ENCODE peak calls at places on chromosomes 12 and 14, in six cellular contexts. T is AG10803, Z is GM06990, C is Peyer's patch, M is tibial artery, Q is ovary. D is an unnamed sample.

GRCh38 chr12:105272814-105273416 is 36.9 kb upstream of the APPL2 start:
- DNase-seq in T (no peak), Z (no peak), C (no peak), M (no peak), Q (no peak), D (no peak)

GRCh38 chr12:82803201-82803600 is 116.5 kb downstream of the TMTC2 start:
- DNase-seq in T (no peak), Z (no peak), C (no peak), M (no peak), Q (no peak), D (no peak)

GRCh38 chr12:24759155-24759554 is 189.7 kb downstream of the BCAT1 start:
- DNase-seq in T (peak), Z (no peak), C (no peak), M (no peak), Q (no peak), D (no peak)

GRCh38 chr12:7403466-7403865 is 40.5 kb downstream of the CD163L1 start:
- DNase-seq in T (no peak), Z (no peak), C (no peak), M (no peak), Q (no peak), D (no peak)

GRCh38 chr14:85313801-85314207 is 216.1 kb upstream of the FLRT2 start:
- DNase-seq in T (peak), Z (no peak), C (no peak), M (no peak), Q (no peak), D (no peak)

GRCh38 chr14:49992901-49993335 is 100.0 kb downstream of the ARF6 start:
- DNase-seq in T (peak), Z (peak), C (no peak), M (no peak), Q (no peak), D (no peak)

GRCh38 chr12:11461433-11461832 is 66.1 kb upstream of the PRB2 start:
- DNase-seq in T (no peak), Z (no peak), C (no peak), M (no peak), Q (no peak), D (no peak)

GRCh38 chr14:98548071-98548686 is 723.8 kb downstream of the BCL11B start:
- DNase-seq in T (no peak), Z (no peak), C (no peak), M (no peak), Q (no peak), D (no peak)

GRCh38 chr14:49893309-49894213 is 679 bp downstream of the ARF6 start:
- DNase-seq in T (peak), Z (peak), C (peak), M (peak), Q (no peak), D (no peak)

GRCh38 chr14:89270439-89271227 is 146.4 kb downstream of the FOXN3 start:
- DNase-seq in T (no peak), Z (peak), C (peak), M (no peak), Q (no peak), D (no peak)

GRCh38 chr14:53391631-53392030 is 238.5 kb upstream of the DDHD1 start:
- DNase-seq in T (peak), Z (no peak), C (no peak), M (no peak), Q (no peak), D (no peak)

GRCh38 chr12:115341442-115341841 is 657.5 kb upstream of the TBX3 start:
- DNase-seq in T (peak), Z (no peak), C (peak), M (peak), Q (peak), D (no peak)

GRCh38 chr12:117832459-117833457 is 136.0 kb downstream of the KSR2 start:
- DNase-seq in T (peak), Z (no peak), C (no peak), M (no peak), Q (no peak), D (no peak)

GRCh38 chr12:102438047-102438822 is 42.1 kb downstream of the IGF1 start:
- DNase-seq in T (peak), Z (no peak), C (no peak), M (no peak), Q (no peak), D (no peak)

GRCh38 chr12:3622021-3622731 is 130.7 kb downstream of the CRACR2A start:
- DNase-seq in T (peak), Z (no peak), C (no peak), M (no peak), Q (no peak), D (no peak)

GRCh38 chr14:96362071-96362964 is 823 bp downstream of the ATG2B start:
- DNase-seq in T (peak), Z (peak), C (peak), M (peak), Q (no peak), D (peak)

GRCh38 chr14:68781161-68782021 is 11.5 kb downstream of the ZFP36L1 start:
- DNase-seq in T (no peak), Z (no peak), C (peak), M (peak), Q (peak), D (peak)

GRCh38 chr14:105878125-105878524 is 351.7 kb downstream of the TMEM121 start:
- DNase-seq in T (no peak), Z (no peak), C (peak), M (peak), Q (no peak), D (no peak)

GRCh38 chr12:124490584-124491305 is 76.7 kb downstream of the NCOR2 start:
- DNase-seq in T (no peak), Z (no peak), C (peak), M (peak), Q (no peak), D (no peak)

GRCh38 chr12:123713398-123714301 is 1.5 kb downstream of the ATP6V0A2 start:
- DNase-seq in T (peak), Z (peak), C (peak), M (no peak), Q (no peak), D (no peak)

GRCh38 chr14:91119556-91120311 is 5.9 kb downstream of the DGLUCY start:
- DNase-seq in T (peak), Z (no peak), C (peak), M (peak), Q (no peak), D (no peak)

GRCh38 chr14:92780444-92780843 is 13.7 kb upstream of the GOLGA5 start:
- DNase-seq in T (peak), Z (no peak), C (no peak), M (no peak), Q (no peak), D (peak)

GRCh38 chr12:130075497-130076076 is 86.7 kb upstream of the FZD10 start:
- DNase-seq in T (no peak), Z (no peak), C (no peak), M (no peak), Q (no peak), D (no peak)

GRCh38 chr12:20342111-20342510 is 26.2 kb upstream of the PDE3A start:
- DNase-seq in T (no peak), Z (no peak), C (no peak), M (no peak), Q (no peak), D (no peak)

GRCh38 chr12:33439587-33440011 is at the start of gene SYT10:
- DNase-seq in T (no peak), Z (peak), C (no peak), M (no peak), Q (peak), D (no peak)

GRCh38 chr12:110379201-110379600 is 24.3 kb downstream of the ANAPC7 start:
- DNase-seq in T (peak), Z (no peak), C (no peak), M (no peak), Q (no peak), D (no peak)

GRCh38 chr14:99936056-99936455 is 129.2 kb upstream of the EVL start:
- DNase-seq in T (peak), Z (no peak), C (no peak), M (no peak), Q (no peak), D (no peak)

GRCh38 chr12:77941396-77941795 is 110.7 kb downstream of the NAV3 start:
- DNase-seq in T (no peak), Z (no peak), C (no peak), M (no peak), Q (no peak), D (no peak)
- H3K4me3 ChIP-seq in T (peak), Z (no peak), C (no peak), M (no peak), Q (no peak), D (no peak)

GRCh38 chr14:104140213-104140462 is 1.8 kb downstream of the KIF26A start:
- DNase-seq in T (no peak), Z (no peak), C (no peak), M (no peak), Q (peak), D (no peak)

GRCh38 chr14:104140463-104141331 is 2.3 kb downstream of the KIF26A start:
- DNase-seq in T (no peak), Z (no peak), C (peak), M (no peak), Q (peak), D (no peak)

GRCh38 chr14:104138891-104139459 is 588 bp downstream of the KIF26A start:
- DNase-seq in T (no peak), Z (no peak), C (no peak), M (no peak), Q (peak), D (no peak)

GRCh38 chr14:104138098-104138890 is at the start of gene KIF26A:
- DNase-seq in T (no peak), Z (no peak), C (peak), M (no peak), Q (peak), D (peak)

GRCh38 chr14:104139460-104140212 is 1.2 kb downstream of the KIF26A start:
- DNase-seq in T (no peak), Z (no peak), C (no peak), M (no peak), Q (peak), D (no peak)
- H3K4me3 ChIP-seq in T (no peak), Z (no peak), C (peak), M (peak), Q (peak), D (peak)

GRCh38 chr12:111410229-111411186 is 4.8 kb downstream of the SH2B3 start:
- DNase-seq in T (no peak), Z (no peak), C (no peak), M (no peak), Q (no peak), D (no peak)
- H3K4me3 ChIP-seq in T (no peak), Z (peak), C (peak), M (peak), Q (no peak), D (no peak)

GRCh38 chr12:42985506-42985905 is 396.0 kb upstream of the PRICKLE1 start:
- DNase-seq in T (no peak), Z (no peak), C (no peak), M (no peak), Q (no peak), D (no peak)

GRCh38 chr12:42982828-42983227 is 393.3 kb upstream of the PRICKLE1 start:
- DNase-seq in T (no peak), Z (no peak), C (no peak), M (no peak), Q (no peak), D (no peak)

GRCh38 chr12:42990387-42990786 is 400.8 kb upstream of the PRICKLE1 start:
- DNase-seq in T (no peak), Z (no peak), C (no peak), M (no peak), Q (no peak), D (no peak)

GRCh38 chr12:42981379-42981778 is 391.8 kb upstream of the PRICKLE1 start:
- DNase-seq in T (peak), Z (no peak), C (no peak), M (no peak), Q (no peak), D (no peak)

GRCh38 chr12:42987216-42987631 is 397.7 kb upstream of the PRICKLE1 start:
- DNase-seq in T (peak), Z (no peak), C (no peak), M (no peak), Q (no peak), D (no peak)
- H3K4me3 ChIP-seq in T (no peak), Z (no peak), C (no peak), M (no peak), Q (no peak), D (no peak)

DNA sequence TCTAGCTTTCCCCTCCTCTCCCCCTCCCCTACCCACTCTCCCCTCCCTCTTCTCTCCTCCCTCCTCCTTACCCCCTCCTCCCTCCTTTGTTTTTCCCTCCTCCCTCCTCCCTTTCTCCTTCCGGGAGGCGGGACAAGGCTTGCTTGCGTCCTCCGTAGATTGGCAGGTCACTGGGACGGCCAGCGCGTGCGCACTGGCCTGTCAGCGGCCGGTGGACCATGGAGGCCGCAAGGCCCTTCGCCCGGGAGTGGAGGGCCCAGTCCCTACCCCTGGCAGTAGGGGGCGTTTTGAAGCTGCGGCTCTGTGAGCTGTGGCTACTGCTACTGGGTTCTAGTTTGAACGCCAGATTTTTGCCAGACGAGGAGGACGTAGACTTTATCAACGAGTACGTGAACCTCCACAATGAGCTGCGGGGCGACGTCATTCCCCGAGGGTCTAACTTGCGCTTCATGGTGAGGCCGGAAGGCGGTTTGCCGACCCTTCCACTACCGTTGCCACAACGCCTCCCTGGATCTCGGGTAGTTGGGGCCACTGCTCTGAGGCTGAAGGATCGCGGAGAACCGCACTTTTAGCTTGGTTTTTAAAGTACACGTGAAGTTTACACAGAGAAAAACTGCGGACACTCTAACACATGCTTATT is at the start of gene GLIPR1L2:
- DNase-seq in T (peak), Z (peak), C (peak), M (peak), Q (peak), D (peak)
- H3K4me3 ChIP-seq in T (peak), Z (peak), C (peak), M (peak), Q (peak), D (peak)

GRCh38 chr14:24052656-24053547 is 1.1 kb downstream of the CARMIL3 start:
- DNase-seq in T (no peak), Z (no peak), C (no peak), M (no peak), Q (no peak), D (no peak)
- H3K4me3 ChIP-seq in T (no peak), Z (peak), C (peak), M (peak), Q (peak), D (peak)

GRCh38 chr12:39144613-39145061 is 239.2 kb upstream of the CPNE8 start:
- DNase-seq in T (no peak), Z (no peak), C (no peak), M (no peak), Q (no peak), D (no peak)

DNA sequence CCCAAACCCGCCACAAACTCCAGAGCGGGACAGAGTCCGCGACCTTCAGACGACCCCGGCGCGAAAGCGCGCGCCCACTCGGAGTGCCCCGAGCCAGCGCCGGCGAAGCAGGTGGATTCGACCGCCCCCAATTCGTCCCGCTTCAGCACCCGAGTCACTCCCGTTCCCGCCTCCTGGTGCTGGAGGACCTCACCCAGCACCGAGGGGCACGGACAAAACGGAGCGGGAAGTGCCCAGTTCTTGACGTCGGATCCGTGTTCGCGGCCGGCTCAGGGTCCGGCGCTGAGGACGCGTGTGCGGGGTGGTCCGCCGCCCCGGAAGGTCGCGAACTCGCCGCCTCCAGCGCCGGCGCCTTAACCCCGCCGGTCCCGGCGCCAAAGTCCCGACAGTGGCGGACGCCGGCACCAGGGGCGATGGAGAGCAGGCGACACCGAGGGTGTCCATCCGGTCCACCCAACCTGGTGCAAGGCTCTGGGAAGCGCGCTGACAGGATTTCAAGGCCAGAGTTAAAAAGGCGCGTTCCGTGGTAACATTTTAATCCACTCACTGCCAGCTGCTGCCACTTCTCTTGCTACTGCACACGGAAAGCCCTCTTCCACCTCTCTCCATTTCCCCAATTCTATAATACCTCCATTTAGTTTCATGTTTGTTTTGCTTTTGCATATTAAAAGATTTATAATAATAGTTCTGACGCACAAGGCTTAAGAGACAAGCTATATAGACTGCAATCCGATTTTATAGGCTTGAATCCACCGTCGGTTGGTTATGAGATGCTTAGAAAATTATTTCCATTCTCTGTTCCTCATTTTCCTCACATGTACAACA is 240.0 kb upstream of the CPNE8 start:
- DNase-seq in T (peak), Z (no peak), C (peak), M (no peak), Q (peak), D (no peak)
- H3K4me3 ChIP-seq in T (peak), Z (no peak), C (peak), M (peak), Q (peak), D (no peak)

GRCh38 chr14:35161231-35161630 is 38.9 kb downstream of the PRORP start:
- DNase-seq in T (no peak), Z (no peak), C (no peak), M (no peak), Q (no peak), D (no peak)
- H3K4me3 ChIP-seq in T (no peak), Z (no peak), C (no peak), M (no peak), Q (no peak), D (no peak)

DNA sequence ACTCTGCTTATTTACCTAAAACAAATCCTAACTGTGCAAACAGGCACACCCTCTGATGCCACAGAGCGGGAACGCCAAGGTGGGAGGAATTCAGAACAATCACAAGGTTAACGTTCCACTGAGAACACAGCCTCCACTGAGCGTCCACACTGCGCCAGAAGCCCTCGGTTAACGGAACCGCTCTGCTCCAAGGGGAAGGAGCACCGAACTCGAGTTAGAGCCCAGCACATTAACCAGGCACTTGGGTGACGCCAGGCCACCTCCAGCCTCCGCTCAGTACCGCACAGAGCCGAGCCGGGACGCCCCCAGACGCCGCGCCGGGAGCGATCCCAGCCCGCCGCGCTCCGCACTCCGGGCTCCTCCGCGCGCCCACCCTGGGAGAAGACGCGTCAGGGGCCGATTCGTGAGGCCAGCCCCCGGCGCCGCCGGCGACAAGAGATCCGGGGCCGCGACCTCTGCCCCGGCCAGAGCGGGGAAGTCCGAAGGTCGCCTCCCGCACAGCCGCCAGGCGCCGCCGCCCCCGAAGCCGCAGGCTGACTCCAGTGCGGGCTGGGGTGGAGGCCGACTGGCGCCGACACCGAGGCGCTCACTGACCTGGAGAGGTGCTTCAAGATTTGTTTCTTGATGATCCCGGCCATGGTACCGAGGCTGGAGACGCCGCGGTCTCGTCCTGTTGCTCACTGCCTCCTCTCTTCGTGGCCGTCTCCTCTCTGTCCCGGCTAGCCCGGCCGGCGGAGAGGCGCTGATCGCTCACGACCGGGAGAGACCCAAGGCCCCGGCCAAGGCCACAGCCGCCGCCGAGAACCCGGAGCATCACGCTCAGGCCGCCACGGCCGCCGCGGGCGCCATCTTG is 450 bp downstream of the BLTP3B start:
- DNase-seq in T (peak), Z (no peak), C (peak), M (peak), Q (no peak), D (no peak)
- H3K4me3 ChIP-seq in T (peak), Z (peak), C (peak), M (peak), Q (peak), D (peak)